ENCODE peak calls at places on chromosomes 3 and 15, in five cellular contexts. E is GF-D8, U is midbrain, C is psoas muscle, P is mesenchymal stem cell. B is an unnamed sample.

GRCh38 chr3:69695443-69695842 is 43.8 kb upstream of the MITF start:
- DNase-seq in E (no peak), U (no peak), C (no peak), P (no peak), B (no peak)

GRCh38 chr3:38095687-38096483 is 41.0 kb downstream of the ACAA1 start:
- DNase-seq in E (no peak), U (peak; percentile 22), C (no peak), P (no peak), B (peak; percentile 57)

GRCh38 chr15:101207867-101208288 is 44.0 kb downstream of the CHSY1 start:
- DNase-seq in E (peak; percentile 92), U (no peak), C (peak; percentile 54), P (peak; percentile 79), B (peak; percentile 66)

GRCh38 chr15:62391565-62392262 is 226.6 kb upstream of the C2CD4B start:
- DNase-seq in E (no peak), U (peak; percentile 43), C (peak; percentile 72), P (peak; percentile 71), B (peak; percentile 58)

GRCh38 chr3:134597390-134597975 is 53.3 kb downstream of the KY start:
- DNase-seq in E (no peak), U (no peak), C (no peak), P (no peak), B (no peak)

GRCh38 chr15:42716626-42717025 is 20.3 kb downstream of the CDAN1 start:
- DNase-seq in E (no peak), U (no peak), C (no peak), P (no peak), B (no peak)

GRCh38 chr3:61483997-61484396 is 77.4 kb upstream of the PTPRG start:
- DNase-seq in E (peak; percentile 3), U (no peak), C (no peak), P (no peak), B (no peak)

GRCh38 chr15:93495799-93496637 is 407.0 kb upstream of the RGMA start:
- DNase-seq in E (no peak), U (no peak), C (no peak), P (no peak), B (peak; percentile 37)

GRCh38 chr3:58496206-58496605 is 4.3 kb downstream of the KCTD6 start:
- DNase-seq in E (no peak), U (no peak), C (no peak), P (no peak), B (no peak)

GRCh38 chr15:101497484-101498034 is 8.1 kb upstream of the PCSK6 start:
- DNase-seq in E (no peak), U (no peak), C (no peak), P (no peak), B (no peak)

GRCh38 chr3:123285066-123285465 is 83.3 kb downstream of the SEC22A start:
- DNase-seq in E (no peak), U (no peak), C (no peak), P (no peak), B (no peak)

GRCh38 chr3:112973325-112974177 is 1.4 kb downstream of the CD200R1 start:
- DNase-seq in E (no peak), U (no peak), C (no peak), P (no peak), B (no peak)

GRCh38 chr3:126353694-126354321 is 3.4 kb downstream of the KLF15 start:
- DNase-seq in E (no peak), U (no peak), C (peak; percentile 15), P (no peak), B (no peak)

GRCh38 chr15:31489801-31490646 is 163.4 kb downstream of the KLF13 start:
- DNase-seq in E (no peak), U (peak; percentile 45), C (no peak), P (peak; percentile 64), B (peak; percentile 74)

GRCh38 chr15:75030023-75030413 is 6.6 kb downstream of the PPCDC start:
- DNase-seq in E (no peak), U (no peak), C (peak; percentile 35), P (peak; percentile 10), B (no peak)

GRCh38 chr3:138082085-138082991 is 33.1 kb downstream of the DZIP1L start:
- DNase-seq in E (no peak), U (no peak), C (no peak), P (peak; percentile 92), B (no peak)

GRCh38 chr3:14019459-14019858 is 105.2 kb downstream of the CHCHD4 start:
- DNase-seq in E (no peak), U (no peak), C (no peak), P (no peak), B (no peak)

GRCh38 chr3:64385256-64385655 is 160.0 kb upstream of the PRICKLE2 start:
- DNase-seq in E (no peak), U (no peak), C (no peak), P (no peak), B (no peak)

GRCh38 chr15:57950381-57950946 is 115.0 kb downstream of the ALDH1A2 start:
- DNase-seq in E (no peak), U (no peak), C (no peak), P (no peak), B (no peak)

B was measured in Ammon's horn.